ENCODE peak calls at places on chromosomes 16 and 17, in ten cellular contexts. G is T-helper 1 cell; F is stimulated activated naive CD8-positive, alpha-beta T cell treated with anti-CD3 and anti-CD28 coated beads, Interleukin-15, amount 100 ng/mL, for 72 hours; Y is transverse colon; C is globus pallidus; M is heart right ventricle; P is naive thymus-derived CD4-positive, alpha-beta T cell; U is endothelial cell; S is activated T-helper 2 cell treated with anti-CD3 and anti-CD28 coated beads, Interferon-gamma antibody, Interleukin-2, Interleukin-4, amounts not matched to agents 10 μg/mL and 5 μg/mL and 100 μg/mL, durations not matched to agents 14 hours and 24 hours and 36 hours; B is NAMALWA. R is an unnamed sample.

GRCh38 chr16:75928295-75928694 is 202.0 kb upstream of the CPHXL start:
- DNase-seq in G (no peak), F (no peak), Y (no peak), C (no peak), M (no peak), P (no peak), U (no peak), S (no peak), B (no peak), R (no peak)

GRCh38 chr17:82050152-82050760 is 1.4 kb downstream of the RFNG start:
- DNase-seq in G (no peak), F (no peak), Y (no peak), C (no peak), M (no peak), P (no peak), U (no peak), S (no peak), B (no peak), R (no peak)

GRCh38 chr16:68779891-68780290 is 42.8 kb downstream of the CDH1 start:
- DNase-seq in G (no peak), F (no peak), Y (no peak), C (no peak), M (no peak), P (no peak), U (no peak), S (no peak), B (no peak), R (no peak)

GRCh38 chr17:59369026-59369724 is 37.7 kb downstream of the YPEL2 start:
- DNase-seq in G (no peak), F (no peak), Y (no peak), C (no peak), M (peak; percentile 26), P (no peak), U (no peak), S (no peak), B (no peak), R (no peak)

GRCh38 chr16:13909872-13910303 is 10.1 kb upstream of the ERCC4 start:
- DNase-seq in G (no peak), F (no peak), Y (no peak), C (peak; percentile 64), M (peak; percentile 69), P (no peak), U (no peak), S (no peak), B (no peak), R (peak; percentile 34)

GRCh38 chr17:40932608-40933007 is 4.8 kb downstream of the KRT23 start:
- DNase-seq in G (no peak), F (no peak), Y (no peak), C (no peak), M (no peak), P (no peak), U (no peak), S (no peak), B (no peak), R (no peak)

GRCh38 chr17:15279011-15279477 is 13.9 kb upstream of the PMP22 start:
- DNase-seq in G (no peak), F (no peak), Y (no peak), C (no peak), M (no peak), P (no peak), U (no peak), S (no peak), B (no peak), R (no peak)

GRCh38 chr16:69839798-69840409 is 77.8 kb downstream of the WWP2 start:
- DNase-seq in G (no peak), F (no peak), Y (peak; percentile 84), C (peak; percentile 92), M (peak; percentile 37), P (no peak), U (no peak), S (no peak), B (no peak), R (no peak)

GRCh38 chr16:50035468-50035992 is 10.5 kb downstream of the CNEP1R1 start:
- DNase-seq in G (no peak), F (no peak), Y (peak; percentile 33), C (no peak), M (no peak), P (no peak), U (no peak), S (no peak), B (no peak), R (no peak)

GRCh38 chr17:17681744-17682292 is 560 bp downstream of the RAI1 start:
- DNase-seq in G (peak; percentile 35), F (peak; percentile 65), Y (peak; percentile 40), C (no peak), M (peak; percentile 60), P (peak; percentile 33), U (peak; percentile 44), S (peak; percentile 31), B (peak; percentile 44), R (no peak)

GRCh38 chr17:71900830-71901229 is 220.0 kb upstream of the SOX9 start:
- DNase-seq in G (no peak), F (no peak), Y (no peak), C (no peak), M (no peak), P (no peak), U (no peak), S (no peak), B (no peak), R (no peak)

GRCh38 chr16:74730049-74730683 is 29.5 kb upstream of the MLKL start:
- DNase-seq in G (no peak), F (no peak), Y (peak; percentile 73), C (no peak), M (no peak), P (no peak), U (no peak), S (no peak), B (no peak), R (no peak)

GRCh38 chr16:29663020-29663828 is at the start of gene SPN:
- DNase-seq in G (peak; percentile 23), F (peak; percentile 71), Y (peak; percentile 33), C (no peak), M (no peak), P (peak; percentile 37), U (no peak), S (peak; percentile 56), B (peak; percentile 63), R (no peak)

GRCh38 chr16:5836979-5837670 is 739.5 kb upstream of the EEF2KMT start:
- DNase-seq in G (no peak), F (no peak), Y (no peak), C (no peak), M (no peak), P (no peak), U (no peak), S (no peak), B (no peak), R (no peak)

GRCh38 chr17:82152556-82153294 is 54.7 kb upstream of the FASN start:
- DNase-seq in G (no peak), F (no peak), Y (peak; percentile 44), C (no peak), M (no peak), P (no peak), U (no peak), S (no peak), B (no peak), R (no peak)

GRCh38 chr17:29664743-29665479 is 42.2 kb upstream of the CORO6 start:
- DNase-seq in G (no peak), F (no peak), Y (no peak), C (no peak), M (no peak), P (no peak), U (no peak), S (no peak), B (no peak), R (no peak)

GRCh38 chr17:81114694-81115093 is 50.6 kb upstream of the PVALEF start:
- DNase-seq in G (no peak), F (no peak), Y (no peak), C (no peak), M (no peak), P (no peak), U (no peak), S (no peak), B (no peak), R (no peak)

GRCh38 chr16:89495121-89495520 is 4.8 kb upstream of the ANKRD11 start:
- DNase-seq in G (no peak), F (no peak), Y (no peak), C (no peak), M (no peak), P (no peak), U (no peak), S (no peak), B (no peak), R (no peak)

GRCh38 chr17:13297198-13297597 is 279.4 kb upstream of the ELAC2 start:
- DNase-seq in G (no peak), F (no peak), Y (peak; percentile 45), C (no peak), M (peak; percentile 51), P (no peak), U (no peak), S (no peak), B (no peak), R (no peak)

GRCh38 chr16:26169451-26169850 is 477.7 kb downstream of the HS3ST4 start:
- DNase-seq in G (no peak), F (no peak), Y (no peak), C (no peak), M (no peak), P (no peak), U (no peak), S (no peak), B (no peak), R (no peak)

GRCh38 chr17:1915889-1916288 is 86.1 kb downstream of the RPA1 start:
- DNase-seq in G (no peak), F (no peak), Y (no peak), C (no peak), M (no peak), P (no peak), U (no peak), S (no peak), B (no peak), R (no peak)

GRCh38 chr17:45149669-45150603 is 1.7 kb downstream of the HEXIM1 start:
- DNase-seq in G (peak; percentile 35), F (peak; percentile 58), Y (peak; percentile 76), C (no peak), M (peak; percentile 74), P (peak; percentile 78), U (peak; percentile 42), S (peak; percentile 41), B (peak; percentile 42), R (no peak)

GRCh38 chr17:50347894-50348291 is 2.0 kb downstream of the XYLT2 start:
- DNase-seq in G (no peak), F (no peak), Y (no peak), C (no peak), M (no peak), P (no peak), U (no peak), S (no peak), B (no peak), R (no peak)

GRCh38 chr16:84194470-84195200 is 3.7 kb downstream of the ADAD2 start:
- DNase-seq in G (no peak), F (peak; percentile 67), Y (no peak), C (no peak), M (no peak), P (peak; percentile 50), U (no peak), S (peak; percentile 43), B (peak; percentile 53), R (no peak)

GRCh38 chr16:22946433-22946832 is 132.5 kb downstream of the HS3ST2 start:
- DNase-seq in G (no peak), F (no peak), Y (no peak), C (no peak), M (no peak), P (no peak), U (no peak), S (no peak), B (no peak), R (no peak)

GRCh38 chr17:67013891-67014290 is 30.5 kb upstream of the CACNG1 start:
- DNase-seq in G (no peak), F (no peak), Y (no peak), C (no peak), M (no peak), P (no peak), U (no peak), S (no peak), B (no peak), R (no peak)